ENCODE peak calls at places on chromosomes 16 and 17, in six cellular contexts. R is neural progenitor cell, C is A549, L is dorsolateral prefrontal cortex, B is glutamatergic neuron, P is colonic mucosa. U is an unnamed sample.

GRCh38 chr17:956905-957304 is 22.7 kb downstream of the NXN start:
- DNase-seq in C (peak; percentile 69), B (no peak), L (no peak), P (no peak), R (no peak), U (no peak)

GRCh38 chr16:75097941-75098897 is 18.4 kb downstream of the LDHD start:
- DNase-seq in L (no peak), P (no peak), R (no peak), C (no peak), B (no peak), U (no peak)

GRCh38 chr17:14354807-14355206 is 53.9 kb downstream of the HS3ST3B1 start:
- DNase-seq in C (no peak), L (no peak), R (no peak), P (no peak), B (no peak), U (no peak)

GRCh38 chr16:54926166-54926838 is 4.4 kb upstream of the IRX5 start:
- DNase-seq in B (no peak), P (no peak), L (no peak), C (no peak), R (no peak), U (no peak)

GRCh38 chr17:34366051-34366450 is 3.0 kb upstream of the CCL1 start:
- DNase-seq in B (no peak), C (no peak), P (no peak), L (no peak), R (no peak), U (no peak)

GRCh38 chr16:88649924-88650748 is 717 bp downstream of the CYBA start:
- DNase-seq in L (no peak), R (peak; percentile 71), P (peak; percentile 65), C (no peak), B (no peak), U (peak; percentile 68)

GRCh38 chr17:82324566-82325285 is 7.3 kb upstream of the CD7 start:
- DNase-seq in R (no peak), C (no peak), L (no peak), B (peak; percentile 16), P (no peak), U (no peak)

GRCh38 chr17:62865586-62865985 is 57.5 kb upstream of the MARCHF10 start:
- DNase-seq in L (no peak), R (no peak), B (no peak), C (no peak), P (no peak), U (no peak)

GRCh38 chr16:9381399-9381798 is 290.0 kb downstream of the HAPSTR1 start:
- DNase-seq in L (no peak), P (no peak), B (no peak), C (no peak), R (no peak), U (no peak)

GRCh38 chr16:63816304-63816703 is 1305.6 kb downstream of the CDH11 start:
- DNase-seq in C (no peak), P (no peak), B (no peak), L (no peak), R (no peak), U (no peak)

GRCh38 chr16:56277040-56277439 is 85.8 kb downstream of the GNAO1 start:
- DNase-seq in R (peak; percentile 70), P (no peak), B (peak; percentile 69), L (no peak), C (peak; percentile 9), U (peak; percentile 51)
- TF ChIP-seq CTCF in R (peak; percentile 63), P (no peak), B (peak; percentile 72), L (peak; percentile 11), C (no peak), U (peak; percentile 46)

GRCh38 chr17:16217002-16217635 is at the start of gene PIGL:
- DNase-seq in B (peak; percentile 88), P (peak; percentile 93), L (peak; percentile 76), R (peak; percentile 92), C (peak; percentile 89), U (peak; percentile 86)
- TF ChIP-seq CTCF in B (no peak), P (no peak), L (peak; percentile 31), R (no peak), C (no peak), U (no peak)

GRCh38 chr17:6422654-6423241 is 12.2 kb downstream of the AIPL1 start:
- DNase-seq in B (no peak), C (no peak), R (no peak), P (no peak), L (no peak), U (no peak)

GRCh38 chr17:6421700-6422604 is 13.0 kb downstream of the AIPL1 start:
- DNase-seq in C (peak; percentile 95), P (peak; percentile 80), R (peak; percentile 92), L (peak; percentile 77), B (peak; percentile 91), U (peak; percentile 92)

GRCh38 chr17:6415616-6416015 is 19.3 kb downstream of the AIPL1 start:
- DNase-seq in L (no peak), R (no peak), P (no peak), C (no peak), B (no peak), U (no peak)

GRCh38 chr17:6423931-6424330 is 11.0 kb downstream of the AIPL1 start:
- DNase-seq in P (no peak), R (no peak), C (no peak), L (no peak), B (no peak), U (no peak)

DNA sequence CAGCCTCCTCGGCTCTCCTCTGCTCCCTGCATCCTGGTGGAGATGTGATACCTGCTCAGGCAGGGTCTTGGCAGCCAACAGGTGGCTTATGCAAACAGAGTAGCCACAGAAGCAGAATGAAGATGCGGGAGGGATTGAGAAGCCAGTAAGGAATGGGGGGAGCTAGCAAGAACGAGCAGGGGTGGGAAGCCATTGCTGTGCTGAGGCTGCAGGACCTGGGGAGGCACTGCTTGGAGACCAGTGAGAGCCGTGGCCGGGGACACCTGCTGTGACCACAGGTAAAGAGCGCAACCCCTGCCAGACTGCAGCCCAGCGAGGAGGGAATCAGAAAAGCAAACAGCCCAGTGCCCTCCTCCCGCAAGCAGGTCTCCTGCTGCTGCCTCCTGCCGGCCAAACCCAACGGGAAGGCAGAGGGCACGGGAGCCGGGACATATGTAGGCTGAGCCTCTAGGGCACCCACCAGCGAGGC is 14.7 kb downstream of the AIPL1 start:
- DNase-seq in R (peak; percentile 63), L (no peak), C (peak; percentile 38), B (peak; percentile 68), P (no peak), U (peak; percentile 56)
- TF ChIP-seq CTCF in R (peak; percentile 59), L (peak; percentile 32), C (peak; percentile 40), B (peak; percentile 50), P (no peak), U (peak; percentile 34)

GRCh38 chr17:48551601-48552452 is 6.9 kb upstream of the HOXB2 start:
- DNase-seq in B (no peak), C (no peak), R (no peak), P (no peak), L (no peak), U (peak; percentile 46)

GRCh38 chr17:48548687-48549621 is 4.0 kb upstream of the HOXB2 start:
- DNase-seq in C (no peak), R (no peak), P (no peak), L (no peak), B (no peak), U (no peak)

GRCh38 chr17:48551206-48551597 is 6.3 kb upstream of the HOXB2 start:
- DNase-seq in C (no peak), R (no peak), B (no peak), P (no peak), L (no peak), U (no peak)

GRCh38 chr17:48549909-48550308 is 5.0 kb upstream of the HOXB2 start:
- DNase-seq in R (no peak), P (no peak), B (no peak), C (no peak), L (no peak), U (no peak)

DNA sequence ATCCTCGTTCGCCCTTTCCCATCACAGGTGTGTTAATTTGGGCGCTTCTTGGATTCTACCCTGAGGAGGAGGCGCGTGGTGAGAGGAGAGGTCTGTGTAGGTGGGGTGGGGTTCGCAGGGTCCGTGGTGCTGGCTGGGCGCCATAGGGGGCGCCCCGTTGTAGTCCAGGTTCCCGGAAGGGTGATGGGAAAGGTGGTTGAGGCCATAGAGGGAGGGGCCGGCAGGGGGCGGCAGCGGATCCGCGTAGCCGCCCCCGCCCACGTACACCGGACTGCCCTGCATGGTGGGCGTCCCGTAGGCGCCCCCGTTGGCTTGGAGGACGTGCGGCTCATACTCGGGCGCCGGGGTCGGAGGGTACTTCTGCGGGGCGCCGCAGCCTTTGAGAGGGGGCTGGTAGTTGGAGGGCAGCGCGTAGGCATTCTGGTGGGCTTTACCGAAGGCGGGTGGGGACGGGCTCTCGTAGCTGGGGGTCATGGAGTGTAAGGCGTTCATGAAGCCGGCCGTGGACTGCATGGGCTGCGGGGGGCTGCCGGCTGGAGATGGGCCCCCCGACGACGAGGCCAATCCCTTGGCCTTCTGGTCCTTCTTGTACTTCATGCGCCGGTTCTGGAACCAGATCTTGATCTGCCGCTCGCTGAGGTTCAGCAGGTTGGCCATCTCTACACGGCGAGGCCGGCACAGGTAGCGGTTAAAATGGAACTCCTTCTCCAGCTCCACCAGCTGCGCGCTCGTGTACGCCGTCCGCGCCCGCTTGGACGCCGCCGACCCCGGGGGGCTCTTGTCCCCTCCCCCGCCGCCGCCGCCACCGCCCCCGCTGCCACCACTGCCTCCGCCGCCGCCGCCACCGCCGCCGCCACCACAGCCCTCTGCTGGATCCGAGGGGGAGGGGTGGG is 5.7 kb upstream of the HOXB2 start:
- DNase-seq in L (no peak), B (peak; percentile 33), R (peak; percentile 38), P (no peak), C (no peak), U (peak; percentile 76)
- TF ChIP-seq CTCF in L (no peak), B (peak; percentile 34), R (peak; percentile 44), P (no peak), C (peak; percentile 7), U (peak; percentile 58)

GRCh38 chr17:56074366-56074765 is 78.9 kb upstream of the ANKFN1 start:
- DNase-seq in B (no peak), C (no peak), R (no peak), L (no peak), P (no peak), U (no peak)
- TF ChIP-seq CTCF in B (no peak), C (no peak), R (no peak), L (no peak), P (no peak), U (no peak)